ENCODE peak calls at places on chromosome 18, in ten cellular contexts. V, R, D, W, I, T, E, J, M and N are unnamed samples.
A peak's percentile ranks its signal among the peaks of the same experiment; 100 is the strongest.

GRCh38 chr18:23503038-23503966 is at the start of gene RMC1:
- DNase-seq in T (peak; percentile 96), J (peak; percentile 93), E (peak; percentile 90), I (peak; percentile 95), M (peak; percentile 92), R (peak; percentile 92), W (peak; percentile 99), D (peak; percentile 100), V (peak; percentile 78), N (peak; percentile 90)

GRCh38 chr18:45166341-45167108 is 448.8 kb upstream of the SLC14A2 start:
- DNase-seq in D (no peak), V (no peak), I (no peak), E (peak; percentile 80), J (peak; percentile 84), R (peak; percentile 98), T (no peak), W (no peak), M (no peak), N (no peak)

GRCh38 chr18:57164401-57164800 is 17.5 kb downstream of the BOD1L2 start:
- DNase-seq in J (no peak), T (no peak), D (no peak), E (no peak), W (no peak), R (no peak), I (no peak), V (no peak), M (no peak), N (no peak)

GRCh38 chr18:261398-262073 is 6.3 kb downstream of the THOC1 start:
- DNase-seq in R (peak; percentile 6), W (no peak), T (no peak), E (peak; percentile 15), D (no peak), J (no peak), I (no peak), V (no peak), M (no peak), N (no peak)

GRCh38 chr18:29361843-29362242 is 1184.9 kb upstream of the CDH2 start:
- DNase-seq in J (no peak), V (no peak), D (no peak), I (peak; percentile 85), E (no peak), T (no peak), R (no peak), W (peak; percentile 9), M (no peak), N (no peak)

GRCh38 chr18:36196239-36196995 is 9.1 kb downstream of the MOCOS start:
- DNase-seq in V (no peak), R (no peak), E (no peak), W (no peak), T (no peak), D (no peak), J (no peak), M (no peak), I (no peak), N (peak; percentile 71)

GRCh38 chr18:76588591-76589303 is 93.7 kb upstream of the ZNF516 start:
- DNase-seq in V (no peak), R (peak; percentile 28), M (no peak), T (no peak), E (no peak), J (no peak), W (no peak), I (peak; percentile 27), D (no peak), N (no peak)

GRCh38 chr18:78069784-78070664 is 820.4 kb downstream of the GALR1 start:
- DNase-seq in M (no peak), D (no peak), R (no peak), J (no peak), W (peak; percentile 39), E (no peak), I (no peak), V (no peak), T (peak; percentile 52), N (no peak)

GRCh38 chr18:9101730-9102390 is 639 bp upstream of the NDUFV2 start:
- DNase-seq in W (peak; percentile 47), V (peak; percentile 55), M (peak; percentile 86), J (peak; percentile 42), I (no peak), R (peak; percentile 86), T (peak; percentile 31), D (no peak), E (peak; percentile 86), N (peak; percentile 53)

GRCh38 chr18:33720133-33720532 is 142.1 kb downstream of the ASXL3 start:
- DNase-seq in T (no peak), D (no peak), M (peak; percentile 14), W (no peak), V (no peak), I (no peak), E (peak; percentile 86), J (peak; percentile 10), R (peak; percentile 69), N (no peak)